ENCODE peak calls at places on chromosomes 3 and 15, in four cellular contexts. W is aorta; F is CD4-positive, CD25-positive, alpha-beta regulatory T cell; O is fibroblast of lung. I is an unnamed sample. For H3K36me3, the result is how much of the 10 kb centered on the place peaks cover.

GRCh38 chr3:13292371-13292770 is 127.8 kb downstream of the NUP210 start:
- DNase-seq in W (no peak), F (no peak), O (no peak), I (no peak)

GRCh38 chr3:188243124-188243795 is 89.3 kb downstream of the LPP start:
- DNase-seq in W (no peak), F (no peak), O (no peak), I (no peak)

GRCh38 chr15:66294157-66294931 is 976 bp downstream of the DIS3L start:
- DNase-seq in W (no peak), F (peak), O (peak), I (no peak)

GRCh38 chr15:76999996-77000395 is 5.1 kb downstream of the PSTPIP1 start:
- DNase-seq in W (peak), F (no peak), O (no peak), I (no peak)

GRCh38 chr3:104273046-104273649 is 1093.6 kb upstream of the ALCAM start:
- DNase-seq in W (no peak), F (no peak), O (peak), I (no peak)

GRCh38 chr15:26939398-26939797 is 31.6 kb upstream of the GABRG3 start:
- DNase-seq in W (no peak), F (no peak), O (no peak), I (no peak)

GRCh38 chr15:70863450-70864218 is 9.7 kb upstream of the LARP6 start:
- DNase-seq in W (no peak), F (no peak), O (peak), I (no peak)

GRCh38 chr15:58063612-58064011 is 1.9 kb downstream of the ALDH1A2 start:
- DNase-seq in W (no peak), F (no peak), O (no peak), I (no peak)

GRCh38 chr3:105459566-105460290 is 93.0 kb downstream of the ALCAM start:
- DNase-seq in W (no peak), F (no peak), O (peak), I (no peak)

GRCh38 chr3:101591071-101591470 is 17.1 kb downstream of the PCNP start:
- DNase-seq in W (no peak), F (no peak), O (no peak), I (no peak)
- H3K36me3 ChIP-seq in W (under half), F (half or more), O (under half), I (half or more)

GRCh38 chr3:193827039-193827669 is 234.1 kb downstream of the OPA1 start:
- DNase-seq in W (no peak), F (no peak), O (no peak), I (no peak)
- H3K27ac ChIP-seq in W (no peak), F (no peak), O (no peak), I (peak)

GRCh38 chr15:74578496-74578994 is 37.1 kb upstream of the CLK3 start:
- DNase-seq in W (no peak), F (no peak), O (no peak), I (no peak)
- H3K36me3 ChIP-seq in W (under half), F (half or more), O (under half), I (under half)

DNA sequence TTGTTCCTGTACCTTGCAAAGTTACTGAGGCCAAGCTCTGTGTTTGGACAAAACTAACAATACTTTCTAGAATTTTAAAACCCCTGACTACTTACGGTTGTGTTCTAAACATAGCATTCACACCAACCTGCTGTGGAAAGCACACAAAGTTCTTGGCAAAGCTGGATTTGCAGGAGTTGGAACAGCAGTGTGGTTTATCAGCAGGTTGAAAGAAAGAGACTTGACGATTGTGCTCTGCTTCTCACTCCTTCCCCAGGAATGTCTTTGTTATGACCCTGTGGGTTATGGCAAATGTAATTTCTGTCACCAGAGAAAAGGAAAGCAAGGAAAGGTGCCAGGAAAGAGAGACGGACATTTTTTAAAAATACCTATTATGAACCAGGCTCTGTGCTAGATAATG is 165.5 kb upstream of the TGFBR2 start:
- DNase-seq in W (no peak), F (no peak), O (peak), I (no peak)
- H3K27ac ChIP-seq in W (peak), F (no peak), O (no peak), I (peak)

DNA sequence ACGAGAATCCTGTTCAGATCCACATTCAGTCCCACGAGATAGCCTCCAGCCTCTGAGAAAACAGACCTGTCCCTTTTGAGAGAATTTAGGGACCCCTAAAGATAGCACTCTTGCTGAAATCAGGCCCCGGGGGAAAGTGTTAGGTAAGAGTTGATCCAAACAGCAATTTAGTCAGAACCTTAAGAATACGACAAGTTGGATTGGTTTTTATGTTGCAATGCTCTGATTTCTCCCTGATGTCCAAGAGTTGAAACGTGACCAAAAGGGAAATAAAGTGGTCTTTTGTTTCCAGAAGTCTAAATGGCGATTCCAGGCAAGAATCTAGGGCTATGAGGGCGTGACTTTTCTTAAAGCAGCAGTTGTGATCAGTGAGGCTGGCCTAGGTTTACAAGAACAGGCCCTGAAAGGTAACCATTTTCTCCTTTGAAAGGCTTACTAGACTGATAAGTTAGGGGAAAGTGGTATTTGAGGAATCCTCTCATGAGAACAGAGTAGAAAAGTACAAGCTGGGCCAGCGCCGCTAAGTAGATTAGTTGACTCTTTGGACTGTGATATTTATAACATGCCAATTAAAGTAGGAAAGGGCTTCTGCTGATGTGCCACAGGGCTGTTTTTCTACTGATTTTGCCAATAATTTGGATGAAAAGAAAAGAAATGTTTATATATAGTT is 4.9 kb downstream of the MAN2A2 start:
- DNase-seq in W (peak), F (no peak), O (no peak), I (no peak)
- H3K36me3 ChIP-seq in W (under half), F (half or more), O (under half), I (half or more)

GRCh38 chr3:149207475-149207874 is 14.2 kb downstream of the CP start:
- DNase-seq in W (no peak), F (no peak), O (peak), I (no peak)
- H3K27ac ChIP-seq in W (no peak), F (no peak), O (no peak), I (no peak)

GRCh38 chr3:179375091-179375999 is 27.8 kb downstream of the MFN1 start:
- DNase-seq in W (no peak), F (no peak), O (no peak), I (no peak)
- H3K36me3 ChIP-seq in W (under half), F (half or more), O (under half), I (half or more)